ENCODE peak calls at places on chromosomes 2 and 18, in eight cellular contexts. W is mesendoderm, A is dorsolateral prefrontal cortex, K is spleen, H is psoas muscle, R is left lung, D is hepatocyte, O is neuronal stem cell. M is an unnamed sample.

GRCh38 chr2:1654696-1655374 is 89.5 kb downstream of the PXDN start:
- DNase-seq in W (no peak), A (no peak), K (peak; percentile 35), H (no peak), R (no peak), D (no peak), O (no peak), M (no peak)

GRCh38 chr2:183207110-183207509 is 82.9 kb downstream of the NUP35 start:
- DNase-seq in W (peak; percentile 79), A (no peak), K (no peak), H (no peak), R (no peak), D (no peak), O (no peak), M (no peak)

GRCh38 chr18:50301074-50301473 is 13.6 kb upstream of the CXXC1 start:
- DNase-seq in W (no peak), A (no peak), K (no peak), H (no peak), R (no peak), D (no peak), O (no peak), M (no peak)

GRCh38 chr2:229043681-229044080 is 227.4 kb downstream of the PID1 start:
- DNase-seq in W (no peak), A (no peak), K (no peak), H (no peak), R (no peak), D (no peak), O (no peak), M (no peak)

GRCh38 chr18:8601277-8602032 is 7.8 kb upstream of the RAB12 start:
- DNase-seq in W (no peak), A (no peak), K (no peak), H (no peak), R (no peak), D (no peak), O (no peak), M (no peak)

GRCh38 chr18:12408247-12408869 is 629 bp downstream of the PRELID3A start:
- DNase-seq in W (peak; percentile 28), A (no peak), K (no peak), H (no peak), R (no peak), D (no peak), O (no peak), M (no peak)

GRCh38 chr2:19508-19907 is 26.8 kb downstream of the FAM110C start:
- DNase-seq in W (no peak), A (no peak), K (no peak), H (no peak), R (no peak), D (no peak), O (no peak), M (no peak)

GRCh38 chr2:55842009-55842408 is 81.6 kb downstream of the EFEMP1 start:
- DNase-seq in W (no peak), A (no peak), K (no peak), H (no peak), R (no peak), D (peak; percentile 33), O (no peak), M (no peak)

GRCh38 chr18:10059610-10060468 is 146.0 kb downstream of the VAPA start:
- DNase-seq in W (no peak), A (no peak), K (no peak), H (no peak), R (no peak), D (peak; percentile 32), O (no peak), M (no peak)

GRCh38 chr18:62693659-62694058 is 21.7 kb upstream of the PHLPP1 start:
- DNase-seq in W (no peak), A (no peak), K (no peak), H (no peak), R (no peak), D (no peak), O (no peak), M (no peak)

GRCh38 chr2:71784734-71785549 is 331.6 kb downstream of the DYSF start:
- DNase-seq in W (peak; percentile 85), A (no peak), K (peak; percentile 29), H (no peak), R (no peak), D (no peak), O (no peak), M (no peak)

GRCh38 chr18:34039194-34039593 is 185.5 kb downstream of the NOL4 start:
- DNase-seq in W (peak; percentile 4), A (no peak), K (no peak), H (no peak), R (no peak), D (no peak), O (no peak), M (no peak)

GRCh38 chr18:35688757-35689156 is 107.2 kb downstream of the GALNT1 start:
- DNase-seq in W (peak; percentile 8), A (no peak), K (no peak), H (no peak), R (no peak), D (no peak), O (no peak), M (no peak)

GRCh38 chr2:154477319-154477718 is 221.2 kb upstream of the KCNJ3 start:
- DNase-seq in W (no peak), A (no peak), K (no peak), H (no peak), R (no peak), D (no peak), O (no peak), M (no peak)

GRCh38 chr18:75211721-75212625 is 1.4 kb downstream of the TSHZ1 start:
- DNase-seq in W (peak; percentile 65), A (no peak), K (peak; percentile 89), H (peak; percentile 73), R (peak; percentile 86), D (peak; percentile 64), O (peak; percentile 23), M (peak; percentile 63)

GRCh38 chr2:209380278-209380677 is 43.6 kb upstream of the MAP2 start:
- DNase-seq in W (no peak), A (no peak), K (no peak), H (no peak), R (no peak), D (no peak), O (no peak), M (no peak)

GRCh38 chr18:63285332-63285731 is 34.2 kb downstream of the BCL2 start:
- DNase-seq in W (no peak), A (no peak), K (peak; percentile 78), H (no peak), R (no peak), D (no peak), O (no peak), M (no peak)

GRCh38 chr2:110770696-110771425 is 38.5 kb downstream of the ACOXL start:
- DNase-seq in W (peak; percentile 92), A (no peak), K (no peak), H (peak; percentile 78), R (no peak), D (peak; percentile 42), O (peak; percentile 87), M (no peak)

GRCh38 chr2:10830641-10831386 is 18.2 kb upstream of the PDIA6 start:
- DNase-seq in W (no peak), A (no peak), K (peak; percentile 74), H (no peak), R (no peak), D (no peak), O (no peak), M (no peak)

GRCh38 chr2:137957033-137957432 is 7.2 kb upstream of the HNMT start:
- DNase-seq in W (no peak), A (no peak), K (no peak), H (no peak), R (no peak), D (no peak), O (no peak), M (no peak)

GRCh38 chr2:54597153-54597827 is 126.2 kb upstream of the EML6 start:
- DNase-seq in W (no peak), A (no peak), K (no peak), H (peak; percentile 74), R (no peak), D (no peak), O (no peak), M (peak; percentile 73)

DNA sequence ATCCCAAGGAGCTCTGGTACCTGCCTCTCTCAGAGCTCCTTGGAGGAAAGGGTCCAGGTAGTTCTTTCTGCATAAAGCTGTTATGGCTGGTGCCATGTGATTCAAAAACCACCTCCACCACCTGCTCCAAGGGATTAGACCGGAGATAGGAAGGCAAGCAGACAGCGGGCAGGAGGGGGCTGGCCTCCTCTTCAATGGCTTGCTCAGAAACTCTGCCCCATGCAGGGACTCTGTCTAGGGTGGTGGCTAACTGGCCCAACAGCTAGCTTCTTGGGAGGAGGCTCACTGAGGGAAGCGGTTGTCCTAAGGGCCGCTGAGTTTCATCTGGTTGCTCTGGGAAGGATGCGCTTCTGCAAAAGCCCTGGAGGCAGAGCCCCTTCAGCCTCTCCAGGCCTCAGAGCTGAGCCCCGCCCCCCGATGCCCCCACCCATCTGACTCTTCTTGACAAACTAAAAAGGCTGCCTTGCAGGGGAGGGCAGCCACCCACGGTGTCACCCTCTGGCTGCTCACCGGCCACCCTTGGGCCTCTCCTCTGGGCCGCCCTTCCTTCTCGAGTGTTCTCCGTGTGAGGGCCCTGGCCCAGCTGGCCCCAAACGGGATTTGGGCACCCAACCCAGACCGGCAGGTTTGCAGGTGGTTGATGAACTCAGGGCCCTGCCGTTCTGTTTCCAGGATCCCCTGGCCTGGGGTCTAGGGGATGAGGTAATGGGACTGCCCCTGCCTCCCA is 90.2 kb downstream of the MCFD2 start:
- DNase-seq in W (no peak), A (no peak), K (no peak), H (no peak), R (no peak), D (no peak), O (no peak), M (no peak)
- H3K27ac ChIP-seq in W (no peak overlapping the region), A (no peak overlapping the region), K (no peak overlapping the region), H (no peak overlapping the region), R (no peak overlapping the region), D (no peak overlapping the region), O (no peak overlapping the region), M (no peak overlapping the region)

GRCh38 chr18:73564073-73564472 is 583.6 kb downstream of the FBXO15 start:
- DNase-seq in W (peak; percentile 6), A (no peak), K (no peak), H (no peak), R (no peak), D (peak; percentile 10), O (no peak), M (no peak)
- H3K27ac ChIP-seq in W (no peak overlapping the region), A (no peak overlapping the region), K (no peak overlapping the region), H (no peak overlapping the region), R (no peak overlapping the region), D (no peak overlapping the region), O (no peak overlapping the region), M (no peak overlapping the region)

GRCh38 chr2:227416669-227417068 is 28.9 kb upstream of the SCYGR1 start:
- DNase-seq in W (no peak), A (no peak), K (no peak), H (no peak), R (no peak), D (no peak), O (no peak), M (no peak)
- H3K27ac ChIP-seq in W (no peak overlapping the region), A (peak overlapping the region; percentile 51), K (no peak overlapping the region), H (no peak overlapping the region), R (peak overlapping the region; percentile 31), D (no peak overlapping the region), O (no peak overlapping the region), M (no peak overlapping the region)

GRCh38 chr2:205696541-205697441 is 14.5 kb downstream of the NRP2 start:
- DNase-seq in W (peak; percentile 92), A (no peak), K (no peak), H (no peak), R (no peak), D (peak; percentile 63), O (no peak), M (no peak)
- H3K27ac ChIP-seq in W (no peak overlapping the region), A (no peak overlapping the region), K (no peak overlapping the region), H (no peak overlapping the region), R (no peak overlapping the region), D (peak overlapping the region; percentile 35), O (no peak overlapping the region), M (no peak overlapping the region)